ENCODE peak calls at places on chromosomes 12 and 14, in six cellular contexts. D is type B pancreatic cell, C is thyroid gland, X is IMR-90, V is fibroblast of pulmonary artery, O is Peyer's patch. Z is an unnamed sample.

GRCh38 chr12:130480231-130480630 is 142.5 kb downstream of the PIWIL1 start:
- DNase-seq in C (no peak), V (no peak), X (no peak), O (no peak), D (no peak), Z (no peak)

GRCh38 chr12:119693006-119693405 is 25.1 kb downstream of the PRKAB1 start:
- DNase-seq in D (no peak), V (peak; percentile 98), X (peak; percentile 90), O (no peak), C (peak; percentile 37), Z (peak; percentile 87)

GRCh38 chr12:92114834-92115233 is 30.8 kb downstream of the BTG1 start:
- DNase-seq in D (no peak), O (no peak), X (no peak), V (no peak), C (no peak), Z (no peak)

GRCh38 chr12:121711925-121712461 is 559 bp upstream of the TMEM120B start:
- DNase-seq in X (no peak), D (no peak), O (peak; percentile 23), C (peak; percentile 50), V (peak; percentile 28), Z (peak; percentile 13)

GRCh38 chr12:105329926-105330282 is 587 bp upstream of the C12orf75 start:
- DNase-seq in V (no peak), D (no peak), X (no peak), O (no peak), C (no peak), Z (no peak)

GRCh38 chr12:1619599-1619998 is 9.4 kb upstream of the WNT5B start:
- DNase-seq in C (no peak), D (no peak), O (peak; percentile 29), X (no peak), V (no peak), Z (no peak)

GRCh38 chr12:122943196-122943595 is 23.1 kb downstream of the ABCB9 start:
- DNase-seq in V (peak; percentile 25), D (no peak), O (no peak), C (no peak), X (peak; percentile 30), Z (no peak)

GRCh38 chr14:69582207-69582606 is 7.5 kb upstream of the CCDC177 start:
- DNase-seq in X (peak; percentile 65), D (no peak), V (peak; percentile 55), O (no peak), C (no peak), Z (no peak)

GRCh38 chr14:24080142-24080530 is 8.8 kb downstream of the CPNE6 start:
- DNase-seq in X (no peak), C (no peak), D (no peak), V (no peak), O (no peak), Z (no peak)

GRCh38 chr12:53764630-53765029 is 12.9 kb upstream of the CISTR start:
- DNase-seq in D (no peak), V (no peak), C (no peak), O (no peak), X (no peak), Z (no peak)

DNA sequence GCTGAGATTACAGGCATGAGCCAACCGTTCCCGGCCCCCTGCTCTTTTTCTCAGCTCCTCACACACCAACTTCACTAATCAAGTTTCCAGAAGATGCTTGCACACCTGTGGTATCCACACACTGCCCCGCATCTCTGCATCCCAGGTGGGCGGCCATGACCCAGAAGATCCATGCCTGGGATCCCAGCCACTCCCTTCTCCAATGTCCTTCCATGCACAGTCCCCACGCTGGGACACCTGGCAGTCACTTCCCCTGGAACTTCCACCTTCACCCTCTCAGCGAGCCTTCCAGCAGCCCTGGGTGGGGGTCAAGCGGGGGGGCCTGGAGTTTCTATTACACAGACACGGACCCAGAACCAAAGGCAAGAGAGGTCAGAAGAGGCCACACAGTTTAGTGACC is 107.8 kb downstream of the CALM1 start:
- DNase-seq in O (no peak), C (no peak), V (no peak), D (no peak), X (no peak), Z (no peak)
- TF ChIP-seq CTCF in O (no peak), C (no peak), V (no peak), D (no peak), X (no peak), Z (no peak)

GRCh38 chr14:87935895-87936294 is 57.1 kb downstream of the GALC start:
- DNase-seq in X (no peak), V (no peak), O (no peak), C (no peak), D (no peak), Z (peak; percentile 6)

GRCh38 chr14:87935081-87935828 is 57.7 kb downstream of the GALC start:
- DNase-seq in D (no peak), V (no peak), O (no peak), C (no peak), X (no peak), Z (no peak)

GRCh38 chr14:87934185-87934584 is 58.8 kb downstream of the GALC start:
- DNase-seq in O (no peak), D (no peak), V (peak; percentile 8), X (peak; percentile 4), C (no peak), Z (no peak)
- TF ChIP-seq CTCF in O (no peak), D (no peak), V (no peak), X (no peak), C (no peak), Z (no peak)

GRCh38 chr12:69566603-69567002 is 18.7 kb upstream of the CCT2 start:
- DNase-seq in C (no peak), V (no peak), X (no peak), O (no peak), D (no peak), Z (no peak)
- TF ChIP-seq CTCF in C (no peak), V (peak; percentile 16), X (no peak), O (no peak), D (no peak), Z (no peak)

DNA sequence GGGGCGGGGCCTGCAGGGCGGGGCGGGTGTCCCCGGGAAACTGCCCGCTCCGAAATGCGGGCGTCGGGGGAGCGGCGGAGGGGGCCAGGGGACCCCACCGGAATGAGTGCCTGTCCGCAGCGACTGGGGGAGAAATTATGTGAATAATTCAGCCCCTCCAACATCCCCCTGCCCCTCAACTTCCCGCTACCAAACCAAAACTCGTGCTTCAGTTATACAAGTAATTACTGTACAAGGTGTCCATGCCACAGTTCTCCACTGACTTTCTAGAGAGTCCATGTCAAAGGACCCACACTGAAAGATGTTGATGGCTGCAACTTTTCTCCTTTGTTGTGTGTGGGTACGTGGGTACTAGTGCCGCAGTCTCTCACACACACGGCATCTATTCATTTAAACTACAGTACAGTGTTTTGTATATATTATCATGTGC is 407 bp upstream of the CDK17 start:
- DNase-seq in X (peak; percentile 39), O (no peak), C (no peak), D (no peak), V (peak; percentile 61), Z (no peak)
- TF ChIP-seq CTCF in X (no peak), O (no peak), C (no peak), D (no peak), V (no peak), Z (no peak)

GRCh38 chr12:51238510-51239334 is at the start of gene DAZAP2:
- DNase-seq in X (peak; percentile 94), O (peak; percentile 97), V (peak; percentile 97), D (peak; percentile 95), C (peak; percentile 98), Z (peak; percentile 97)
- TF ChIP-seq CTCF in X (no peak), O (no peak), V (peak; percentile 28), D (peak; percentile 45), C (no peak), Z (peak; percentile 38)

GRCh38 chr14:73238941-73239340 is 1.6 kb downstream of the PAPLN start:
- DNase-seq in O (no peak), V (no peak), C (no peak), D (no peak), X (no peak), Z (no peak)

GRCh38 chr14:73238262-73238852 is 1.1 kb downstream of the PAPLN start:
- DNase-seq in C (no peak), D (no peak), O (no peak), X (peak; percentile 73), V (peak; percentile 81), Z (peak; percentile 51)

GRCh38 chr14:73240816-73241480 is 3.6 kb downstream of the PAPLN start:
- DNase-seq in O (peak; percentile 49), D (no peak), V (no peak), X (no peak), C (no peak), Z (no peak)

GRCh38 chr14:73237786-73238261 is 518 bp downstream of the PAPLN start:
- DNase-seq in D (no peak), X (no peak), V (no peak), C (peak; percentile 24), O (no peak), Z (no peak)

GRCh38 chr14:73239463-73240241 is 2.3 kb downstream of the PAPLN start:
- DNase-seq in C (peak; percentile 87), O (no peak), V (peak; percentile 62), X (peak; percentile 49), D (no peak), Z (peak; percentile 60)
- TF ChIP-seq CTCF in C (no peak), O (no peak), V (no peak), X (no peak), D (no peak), Z (no peak)